ENCODE peak calls at places on chromosome 15, in ten cellular contexts. S, D, Y, H, X, L, T, M, V and J are unnamed samples.

GRCh38 chr15:101675796-101676582 is 23.8 kb upstream of the TM2D3 start:
- DNase-seq in S (no peak), D (no peak), Y (peak; percentile 68), H (no peak), X (no peak), L (no peak), T (peak; percentile 47), M (no peak), V (peak; percentile 83), J (no peak)

GRCh38 chr15:68313501-68314390 is 36.2 kb downstream of the FEM1B start:
- DNase-seq in S (no peak), D (no peak), Y (no peak), H (peak; percentile 15), X (peak; percentile 16), L (no peak), T (peak; percentile 19), M (no peak), V (no peak), J (no peak)

GRCh38 chr15:79007066-79007465 is 62.2 kb upstream of the CTSH start:
- DNase-seq in S (peak; percentile 53), D (no peak), Y (no peak), H (peak; percentile 59), X (peak; percentile 63), L (peak; percentile 63), T (peak; percentile 83), M (peak; percentile 36), V (no peak), J (no peak)

GRCh38 chr15:81146006-81146405 is 11.9 kb downstream of the CFAP161 start:
- DNase-seq in S (no peak), D (no peak), Y (no peak), H (no peak), X (no peak), L (no peak), T (no peak), M (no peak), V (no peak), J (no peak)

GRCh38 chr15:38300395-38300794 is 47.8 kb downstream of the SPRED1 start:
- DNase-seq in S (no peak), D (no peak), Y (no peak), H (no peak), X (no peak), L (no peak), T (no peak), M (no peak), V (no peak), J (no peak)

GRCh38 chr15:92624401-92624991 is 31.1 kb downstream of the FAM174B start:
- DNase-seq in S (peak; percentile 19), D (no peak), Y (peak; percentile 27), H (peak; percentile 24), X (peak; percentile 57), L (no peak), T (no peak), M (no peak), V (no peak), J (no peak)

GRCh38 chr15:31260646-31261265 is 65.9 kb upstream of the KLF13 start:
- DNase-seq in S (no peak), D (no peak), Y (no peak), H (peak; percentile 14), X (peak; percentile 7), L (no peak), T (peak; percentile 14), M (no peak), V (no peak), J (no peak)

GRCh38 chr15:82763361-82764142 is 42.3 kb downstream of the FSD2 start:
- DNase-seq in S (no peak), D (no peak), Y (no peak), H (no peak), X (no peak), L (no peak), T (no peak), M (no peak), V (no peak), J (no peak)

GRCh38 chr15:55546718-55547117 is 38.7 kb upstream of the DNAAF4 start:
- DNase-seq in S (no peak), D (no peak), Y (peak; percentile 56), H (no peak), X (no peak), L (no peak), T (no peak), M (no peak), V (no peak), J (no peak)

GRCh38 chr15:97174886-97175540 is 785.5 kb upstream of the ARRDC4 start:
- DNase-seq in S (no peak), D (no peak), Y (no peak), H (no peak), X (no peak), L (no peak), T (no peak), M (no peak), V (no peak), J (no peak)

GRCh38 chr15:50883903-50884302 is 24.6 kb upstream of the AP4E1 start:
- DNase-seq in S (peak; percentile 38), D (no peak), Y (peak; percentile 57), H (no peak), X (no peak), L (no peak), T (no peak), M (peak; percentile 47), V (peak; percentile 61), J (no peak)

DNA sequence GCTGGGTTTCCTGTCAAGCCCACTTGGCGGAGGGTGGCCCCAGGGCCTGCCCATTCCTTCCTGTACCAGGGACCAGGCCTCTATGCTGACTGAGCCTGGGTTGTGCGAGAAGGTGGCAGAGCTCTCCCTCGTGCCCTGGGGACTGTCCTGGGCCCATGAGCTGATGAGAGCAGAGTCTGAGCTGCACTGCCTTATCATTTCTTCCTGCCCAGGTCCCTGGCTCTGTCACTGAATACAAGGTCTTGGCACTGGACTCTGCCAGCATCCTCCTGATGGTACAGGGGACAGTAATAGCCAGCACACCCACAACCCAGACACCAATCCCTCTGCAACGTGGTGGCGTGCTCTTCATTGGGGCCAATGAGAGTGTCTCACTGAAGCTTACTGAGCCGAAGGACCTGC is 7.5 kb downstream of the MPI start:
- DNase-seq in S (no peak), D (no peak), Y (no peak), H (no peak), X (no peak), L (no peak), T (no peak), M (no peak), V (no peak), J (no peak)
- H3K4me1 ChIP-seq in S (peaks cover 26% of the 10 kb centered on the region), D (peaks cover 4% of the 10 kb centered on the region), Y (no peaks in the 10 kb centered on the region), H (peaks cover 8% of the 10 kb centered on the region), X (peaks cover 33% of the 10 kb centered on the region), L (peaks cover 4% of the 10 kb centered on the region), T (no peaks in the 10 kb centered on the region), M (peaks cover 39% of the 10 kb centered on the region), V (no peaks in the 10 kb centered on the region), J (peaks cover 5% of the 10 kb centered on the region)

GRCh38 chr15:72559781-72560180 is 85.7 kb downstream of the ARIH1 start:
- DNase-seq in S (no peak), D (no peak), Y (no peak), H (no peak), X (no peak), L (no peak), T (no peak), M (no peak), V (no peak), J (no peak)

GRCh38 chr15:72554471-72555425 is 80.6 kb downstream of the ARIH1 start:
- DNase-seq in S (no peak), D (no peak), Y (peak; percentile 85), H (peak; percentile 57), X (no peak), L (no peak), T (no peak), M (peak; percentile 51), V (peak; percentile 86), J (no peak)
- H3K27ac ChIP-seq in S (no peak overlapping the region), D (no peak overlapping the region), Y (peak overlapping the region; percentile 94), H (peak overlapping the region; percentile 59), X (peak overlapping the region; percentile 2), L (no peak overlapping the region), T (no peak overlapping the region), M (peak overlapping the region; percentile 35), V (peak overlapping the region; percentile 63), J (no peak overlapping the region)

DNA sequence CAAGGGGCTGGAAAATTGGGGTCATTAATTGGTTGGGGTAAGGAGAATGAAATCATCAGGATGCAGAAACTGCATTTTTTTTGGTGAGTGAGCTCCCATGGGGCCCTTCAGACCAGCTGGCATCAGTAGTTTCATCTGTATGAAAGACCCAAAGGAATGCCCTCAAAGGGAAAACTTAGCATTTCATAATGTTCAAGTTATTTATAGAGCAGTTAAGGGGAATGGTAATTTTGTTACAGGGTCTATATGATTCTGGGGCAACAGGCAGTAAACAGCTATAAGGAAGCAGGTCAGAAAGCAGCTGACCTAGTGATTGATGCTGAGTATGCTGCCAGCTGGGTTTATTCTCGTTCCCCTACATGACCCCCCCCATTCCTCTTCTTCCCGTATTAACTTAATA is 448.9 kb downstream of the OCA2 start:
- DNase-seq in S (no peak), D (no peak), Y (no peak), H (no peak), X (no peak), L (no peak), T (no peak), M (no peak), V (no peak), J (no peak)
- H3K4me1 ChIP-seq in S (no peaks in the 10 kb centered on the region), D (no peaks in the 10 kb centered on the region), Y (no peaks in the 10 kb centered on the region), H (no peaks in the 10 kb centered on the region), X (no peaks in the 10 kb centered on the region), L (no peaks in the 10 kb centered on the region), T (no peaks in the 10 kb centered on the region), M (no peaks in the 10 kb centered on the region), V (no peaks in the 10 kb centered on the region), J (no peaks in the 10 kb centered on the region)

DNA sequence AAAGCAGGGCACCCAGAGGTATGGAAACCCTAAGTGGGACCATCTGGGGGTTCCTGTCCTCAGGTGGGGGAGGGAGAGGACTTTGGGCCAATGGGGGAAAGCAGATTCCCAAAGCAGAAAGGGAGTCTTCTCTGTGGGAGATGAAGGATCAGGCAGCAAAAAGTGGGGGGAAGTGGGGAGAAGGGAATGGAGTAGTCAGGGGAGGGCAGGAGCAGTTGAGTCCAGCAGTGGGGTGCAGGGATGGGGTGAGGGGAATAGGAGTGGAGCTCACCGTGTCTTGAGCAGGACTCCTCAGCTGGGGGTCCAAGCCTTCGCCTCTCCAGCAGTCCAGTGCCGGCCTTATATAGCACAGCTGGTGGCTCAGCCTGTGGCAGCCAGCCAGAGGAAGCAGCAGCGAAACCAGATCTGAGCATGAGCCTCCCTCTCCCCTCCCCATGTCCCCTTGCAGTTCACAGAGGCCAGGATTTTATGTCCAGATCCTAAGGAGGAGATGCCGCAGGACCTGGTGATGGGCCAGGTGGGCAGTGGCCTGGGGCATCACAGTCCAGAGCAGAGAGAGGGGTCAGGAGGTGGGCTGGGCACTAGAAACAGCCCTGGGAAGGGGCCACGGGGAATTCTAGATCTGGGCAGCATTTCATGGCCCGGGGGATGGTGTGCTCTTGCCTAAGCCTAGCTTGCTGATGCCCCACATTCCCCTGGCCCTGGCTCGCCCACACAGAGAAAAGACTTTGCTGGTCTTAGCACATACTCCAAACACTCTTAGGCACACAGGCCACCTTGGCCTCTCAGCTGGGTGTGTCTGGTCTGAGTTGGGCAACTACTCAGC is at the start of gene CILP:
- DNase-seq in S (no peak), D (no peak), Y (peak; percentile 10), H (no peak), X (no peak), L (no peak), T (no peak), M (no peak), V (no peak), J (no peak)
- H3K27ac ChIP-seq in S (peak within 1 kb of the TSS; percentile 63), D (no peak within 1 kb of the TSS), Y (no peak within 1 kb of the TSS), H (peak within 1 kb of the TSS; percentile 40), X (no peak within 1 kb of the TSS), L (no peak within 1 kb of the TSS), T (no peak within 1 kb of the TSS), M (no peak within 1 kb of the TSS), V (no peak within 1 kb of the TSS), J (no peak within 1 kb of the TSS)